ENCODE peak calls at places on chromosomes 11 and 22, in four cellular contexts. One of them, this sample, is unnamed. For H3K9me3, the result is how much of the 10 kb centered on the place peaks cover.

GRCh38 chr11:72741429-72741833 is 10.8 kb downstream of the ARAP1 start:
- DNase-seq in endothelial cell of umbilical vein: no peak
- DNase-seq in spleen: peak
- DNase-seq in WERI-Rb-1: no peak
- DNase-seq in this sample: no peak

GRCh38 chr11:27505781-27506180 is 788 bp downstream of the LIN7C start:
- DNase-seq in endothelial cell of umbilical vein: no peak
- DNase-seq in spleen: no peak
- DNase-seq in WERI-Rb-1: no peak
- DNase-seq in this sample: no peak

GRCh38 chr11:46554205-46555162 is 39.3 kb downstream of the AMBRA1 start:
- DNase-seq in endothelial cell of umbilical vein: peak
- DNase-seq in spleen: no peak
- DNase-seq in WERI-Rb-1: no peak
- DNase-seq in this sample: peak

GRCh38 chr11:79090191-79090590 is 350.6 kb downstream of the TENM4 start:
- DNase-seq in endothelial cell of umbilical vein: no peak
- DNase-seq in spleen: no peak
- DNase-seq in WERI-Rb-1: no peak
- DNase-seq in this sample: no peak

GRCh38 chr11:66845143-66845875 is 2.1 kb downstream of the RCE1 start:
- DNase-seq in endothelial cell of umbilical vein: no peak
- DNase-seq in spleen: peak
- DNase-seq in WERI-Rb-1: no peak
- DNase-seq in this sample: no peak

GRCh38 chr11:75598900-75599299 is 36.8 kb downstream of the SERPINH1 start:
- DNase-seq in endothelial cell of umbilical vein: no peak
- DNase-seq in spleen: no peak
- DNase-seq in WERI-Rb-1: no peak
- DNase-seq in this sample: no peak

GRCh38 chr11:117458275-117459120 is 130.8 kb downstream of the CEP164 start:
- DNase-seq in endothelial cell of umbilical vein: no peak
- DNase-seq in spleen: peak
- DNase-seq in WERI-Rb-1: peak
- DNase-seq in this sample: no peak

GRCh38 chr11:117366875-117367274 is 39.2 kb downstream of the CEP164 start:
- DNase-seq in endothelial cell of umbilical vein: no peak
- DNase-seq in spleen: no peak
- DNase-seq in WERI-Rb-1: no peak
- DNase-seq in this sample: no peak

GRCh38 chr11:85791326-85791990 is 19.5 kb downstream of the SYTL2 start:
- DNase-seq in endothelial cell of umbilical vein: no peak
- DNase-seq in spleen: no peak
- DNase-seq in WERI-Rb-1: no peak
- DNase-seq in this sample: no peak

GRCh38 chr22:44620129-44620840 is 81.7 kb upstream of the PRR5 start:
- DNase-seq in endothelial cell of umbilical vein: peak
- DNase-seq in spleen: peak
- DNase-seq in WERI-Rb-1: peak
- DNase-seq in this sample: peak

GRCh38 chr11:9859491-9860305 is 195.8 kb downstream of the SWAP70 start:
- DNase-seq in endothelial cell of umbilical vein: peak
- DNase-seq in spleen: no peak
- DNase-seq in WERI-Rb-1: no peak
- DNase-seq in this sample: no peak

GRCh38 chr11:34234086-34234740 is 123.6 kb downstream of the ABTB2 start:
- DNase-seq in endothelial cell of umbilical vein: peak
- DNase-seq in spleen: no peak
- DNase-seq in WERI-Rb-1: no peak
- DNase-seq in this sample: peak

GRCh38 chr11:32487270-32487669 is 51.9 kb upstream of the WT1 start:
- DNase-seq in endothelial cell of umbilical vein: no peak
- DNase-seq in spleen: no peak
- DNase-seq in WERI-Rb-1: peak
- DNase-seq in this sample: peak

GRCh38 chr11:133817449-133817848 is 27.9 kb downstream of the SPATA19 start:
- DNase-seq in endothelial cell of umbilical vein: no peak
- DNase-seq in spleen: no peak
- DNase-seq in WERI-Rb-1: no peak
- DNase-seq in this sample: no peak

GRCh38 chr11:117881217-117881616 is 4.8 kb upstream of the FXYD6 start:
- DNase-seq in endothelial cell of umbilical vein: no peak
- DNase-seq in spleen: no peak
- DNase-seq in WERI-Rb-1: no peak
- DNase-seq in this sample: no peak

DNA sequence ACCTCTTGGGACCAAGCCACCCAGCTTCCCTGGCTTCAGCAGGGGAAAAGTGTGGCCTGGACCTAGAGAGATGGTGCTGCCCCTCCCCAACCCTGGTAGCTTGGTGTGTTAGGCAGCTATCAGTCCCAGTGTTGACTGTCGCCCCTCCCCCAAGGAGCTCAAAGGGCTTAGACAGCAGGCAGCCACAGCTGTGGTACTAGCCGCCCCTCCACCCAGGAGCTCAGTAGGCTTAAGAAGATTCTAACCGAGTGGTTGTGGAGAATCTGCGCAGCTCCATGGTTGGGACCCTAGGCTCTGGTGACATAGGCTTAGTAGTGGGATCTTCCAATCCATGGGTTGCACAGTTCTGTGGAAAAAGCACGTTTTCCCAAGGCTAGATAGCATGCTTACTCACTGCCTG is 458.4 kb upstream of the LRRC4C start:
- DNase-seq in endothelial cell of umbilical vein: no peak
- DNase-seq in spleen: peak
- DNase-seq in WERI-Rb-1: peak
- DNase-seq in this sample: no peak
- H3K9me3 ChIP-seq in endothelial cell of umbilical vein: under half
- H3K9me3 ChIP-seq in spleen: under half
- H3K9me3 ChIP-seq in WERI-Rb-1: under half
- H3K9me3 ChIP-seq in this sample: under half

GRCh38 chr22:37535159-37535558 is 15.9 kb upstream of the CARD10 start:
- DNase-seq in endothelial cell of umbilical vein: no peak
- DNase-seq in spleen: no peak
- DNase-seq in WERI-Rb-1: no peak
- DNase-seq in this sample: no peak

GRCh38 chr22:37529652-37530345 is 10.6 kb upstream of the CARD10 start:
- DNase-seq in endothelial cell of umbilical vein: no peak
- DNase-seq in spleen: no peak
- DNase-seq in WERI-Rb-1: no peak
- DNase-seq in this sample: no peak

GRCh38 chr22:37538590-37539357 is 19.6 kb upstream of the CARD10 start:
- DNase-seq in endothelial cell of umbilical vein: peak
- DNase-seq in spleen: peak
- DNase-seq in WERI-Rb-1: peak
- DNase-seq in this sample: peak

GRCh38 chr22:37533995-37534394 is 14.8 kb upstream of the CARD10 start:
- DNase-seq in endothelial cell of umbilical vein: no peak
- DNase-seq in spleen: no peak
- DNase-seq in WERI-Rb-1: no peak
- DNase-seq in this sample: no peak

DNA sequence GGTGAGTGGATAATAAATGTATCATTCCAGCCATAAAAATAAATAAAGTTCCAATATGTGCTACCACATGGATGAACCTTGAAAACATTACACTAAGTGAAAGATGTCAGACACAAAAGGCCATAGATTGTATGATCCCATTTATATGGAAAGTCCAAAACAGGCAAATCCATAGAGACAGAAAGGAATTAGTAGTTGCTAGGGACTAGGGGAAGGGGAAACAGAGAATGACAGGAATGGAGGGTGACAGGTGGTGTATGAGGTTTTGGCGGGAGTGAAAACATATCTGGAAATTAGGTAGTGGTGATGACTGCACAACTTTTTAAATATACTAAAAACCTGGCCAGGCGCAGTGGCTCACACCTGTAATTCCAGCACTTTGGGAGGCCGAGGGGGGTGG is 15.2 kb upstream of the CARD10 start:
- DNase-seq in endothelial cell of umbilical vein: no peak
- DNase-seq in spleen: no peak
- DNase-seq in WERI-Rb-1: no peak
- DNase-seq in this sample: no peak
- H3K4me3 ChIP-seq in endothelial cell of umbilical vein: no peak
- H3K4me3 ChIP-seq in spleen: no peak
- H3K4me3 ChIP-seq in WERI-Rb-1: no peak
- H3K4me3 ChIP-seq in this sample: no peak

DNA sequence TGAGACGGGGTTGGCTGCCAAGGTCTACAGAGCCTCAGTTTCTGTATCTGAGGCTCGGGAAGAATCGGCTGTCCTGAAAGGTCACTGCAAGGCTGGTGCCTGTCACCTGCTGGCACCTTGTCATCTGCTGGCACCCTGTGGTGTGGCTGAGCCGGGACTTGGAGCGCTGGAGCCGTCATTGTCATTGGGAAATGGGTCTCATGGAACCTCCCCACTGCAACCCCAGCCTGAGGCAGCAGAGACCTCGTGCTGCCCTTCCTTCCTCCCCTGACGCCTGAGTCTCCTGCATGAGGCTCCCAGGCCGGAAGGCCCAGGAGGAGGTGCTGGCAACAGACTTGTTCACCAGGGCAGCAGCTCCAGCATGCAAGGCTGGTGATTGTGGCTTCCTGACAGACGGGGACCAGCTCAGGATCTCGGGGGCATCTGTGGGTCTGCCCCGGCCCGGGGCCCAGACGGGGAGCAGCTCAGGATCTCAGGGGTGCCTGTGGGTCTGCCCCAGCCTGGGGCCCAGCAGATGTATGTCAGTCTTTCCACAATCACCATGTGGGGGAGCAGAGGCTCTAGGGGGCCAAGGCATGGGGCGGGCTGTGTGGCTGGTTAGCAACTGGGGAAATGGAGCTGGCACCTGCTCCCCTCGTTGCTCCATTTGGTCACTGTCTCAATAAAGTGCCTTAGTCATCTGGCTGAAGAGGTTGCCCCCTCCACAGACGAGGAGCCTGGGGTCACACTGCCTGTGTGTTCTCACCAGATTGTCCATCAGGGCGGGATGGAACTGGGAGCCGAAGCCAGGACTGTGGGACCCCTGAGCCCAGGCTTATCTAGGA is 668.7 kb downstream of the BRD1 start:
- DNase-seq in endothelial cell of umbilical vein: no peak
- DNase-seq in spleen: peak
- DNase-seq in WERI-Rb-1: no peak
- DNase-seq in this sample: no peak
- H3K9me3 ChIP-seq in endothelial cell of umbilical vein: under half
- H3K9me3 ChIP-seq in spleen: under half
- H3K9me3 ChIP-seq in WERI-Rb-1: under half
- H3K9me3 ChIP-seq in this sample: under half

GRCh38 chr11:65411681-65412070 is 10.9 kb upstream of the NEAT1 start:
- DNase-seq in endothelial cell of umbilical vein: no peak
- DNase-seq in spleen: peak
- DNase-seq in WERI-Rb-1: no peak
- DNase-seq in this sample: no peak
- H3K4me3 ChIP-seq in endothelial cell of umbilical vein: no peak
- H3K4me3 ChIP-seq in spleen: no peak
- H3K4me3 ChIP-seq in WERI-Rb-1: no peak
- H3K4me3 ChIP-seq in this sample: no peak

GRCh38 chr22:47376901-47377520 is 614.6 kb downstream of the TBC1D22A start:
- DNase-seq in endothelial cell of umbilical vein: no peak
- DNase-seq in spleen: peak
- DNase-seq in WERI-Rb-1: no peak
- DNase-seq in this sample: no peak

GRCh38 chr22:47376322-47376700 is 613.9 kb downstream of the TBC1D22A start:
- DNase-seq in endothelial cell of umbilical vein: no peak
- DNase-seq in spleen: no peak
- DNase-seq in WERI-Rb-1: no peak
- DNase-seq in this sample: no peak

GRCh38 chr22:47374901-47375575 is 612.6 kb downstream of the TBC1D22A start:
- DNase-seq in endothelial cell of umbilical vein: no peak
- DNase-seq in spleen: peak
- DNase-seq in WERI-Rb-1: peak
- DNase-seq in this sample: no peak

GRCh38 chr22:47374273-47374771 is 611.9 kb downstream of the TBC1D22A start:
- DNase-seq in endothelial cell of umbilical vein: no peak
- DNase-seq in spleen: peak
- DNase-seq in WERI-Rb-1: peak
- DNase-seq in this sample: no peak

GRCh38 chr22:47375621-47376321 is 613.3 kb downstream of the TBC1D22A start:
- DNase-seq in endothelial cell of umbilical vein: no peak
- DNase-seq in spleen: peak
- DNase-seq in WERI-Rb-1: no peak
- DNase-seq in this sample: no peak
- H3K9me3 ChIP-seq in endothelial cell of umbilical vein: under half
- H3K9me3 ChIP-seq in spleen: under half
- H3K9me3 ChIP-seq in WERI-Rb-1: under half
- H3K9me3 ChIP-seq in this sample: under half

DNA sequence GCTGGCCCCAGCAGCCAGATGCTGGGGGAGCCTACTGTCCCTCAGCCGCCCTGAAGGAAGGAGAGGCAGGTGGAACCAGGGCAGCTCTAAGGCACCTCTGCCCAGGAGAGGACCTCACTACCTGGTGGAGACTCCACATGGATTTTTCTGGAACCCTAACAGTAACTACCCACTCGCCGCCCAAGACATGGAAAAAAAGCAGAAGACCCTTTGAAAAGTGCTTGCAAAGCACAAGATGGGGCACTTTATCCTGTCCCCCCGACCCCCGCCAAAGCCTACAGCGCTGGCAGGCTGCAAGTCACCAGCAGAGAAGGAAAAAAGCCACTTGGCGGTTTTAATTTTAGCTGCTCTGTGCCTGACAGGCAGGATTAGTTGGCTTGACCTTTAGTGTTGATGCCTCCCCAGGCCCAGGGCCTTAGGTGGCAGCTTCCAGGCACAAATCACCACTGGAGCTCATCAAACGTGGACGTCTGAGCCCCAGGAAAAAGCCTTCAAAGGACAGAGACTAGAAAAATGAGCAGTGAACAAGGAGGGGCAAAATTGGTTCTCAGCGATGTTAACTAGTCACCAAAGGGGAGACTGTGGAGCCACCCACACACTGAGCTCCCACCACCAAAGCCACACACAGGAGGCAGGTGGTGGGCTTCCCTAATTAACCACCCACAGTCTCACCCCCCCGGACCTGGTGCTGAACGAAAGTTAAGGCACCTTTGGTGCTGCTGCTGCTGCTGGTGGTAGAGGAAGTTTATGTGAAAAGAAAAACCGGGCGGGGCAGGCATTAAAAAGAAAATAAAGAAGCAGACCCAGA is 4.2 kb upstream of the PYGM start:
- DNase-seq in endothelial cell of umbilical vein: no peak
- DNase-seq in spleen: peak
- DNase-seq in WERI-Rb-1: no peak
- DNase-seq in this sample: no peak
- H3K4me3 ChIP-seq in endothelial cell of umbilical vein: no peak
- H3K4me3 ChIP-seq in spleen: no peak
- H3K4me3 ChIP-seq in WERI-Rb-1: no peak
- H3K4me3 ChIP-seq in this sample: no peak

GRCh38 chr22:48897638-48897954 is 930.1 kb downstream of the BRD1 start:
- DNase-seq in endothelial cell of umbilical vein: no peak
- DNase-seq in spleen: peak
- DNase-seq in WERI-Rb-1: no peak
- DNase-seq in this sample: no peak

GRCh38 chr22:48896766-48897637 is 930.7 kb downstream of the BRD1 start:
- DNase-seq in endothelial cell of umbilical vein: no peak
- DNase-seq in spleen: peak
- DNase-seq in WERI-Rb-1: no peak
- DNase-seq in this sample: peak

GRCh38 chr22:48899523-48900326 is 927.9 kb downstream of the BRD1 start:
- DNase-seq in endothelial cell of umbilical vein: no peak
- DNase-seq in spleen: peak
- DNase-seq in WERI-Rb-1: no peak
- DNase-seq in this sample: no peak

GRCh38 chr22:48898524-48899377 is 928.9 kb downstream of the BRD1 start:
- DNase-seq in endothelial cell of umbilical vein: no peak
- DNase-seq in spleen: peak
- DNase-seq in WERI-Rb-1: no peak
- DNase-seq in this sample: no peak

GRCh38 chr22:48897959-48898358 is 929.7 kb downstream of the BRD1 start:
- DNase-seq in endothelial cell of umbilical vein: no peak
- DNase-seq in spleen: peak
- DNase-seq in WERI-Rb-1: no peak
- DNase-seq in this sample: no peak
- H3K9me3 ChIP-seq in endothelial cell of umbilical vein: under half
- H3K9me3 ChIP-seq in spleen: under half
- H3K9me3 ChIP-seq in WERI-Rb-1: under half
- H3K9me3 ChIP-seq in this sample: under half

This sample was measured in A673.